ENCODE peak calls at places on chromosomes 7 and 10, in five cellular contexts. One of them, this sample, is unnamed.

GRCh38 chr10:90871761-90872647 is at the start of gene RPP30:
- DNase-seq in IMR-90: peak
- DNase-seq in HepG2: peak
- DNase-seq in K562: peak
- DNase-seq in GM12878: peak
- DNase-seq in this sample: peak

GRCh38 chr7:50603288-50603687 is 38.1 kb upstream of the DDC start:
- DNase-seq in IMR-90: no peak
- DNase-seq in HepG2: no peak
- DNase-seq in K562: no peak
- DNase-seq in GM12878: no peak
- DNase-seq in this sample: peak

GRCh38 chr10:60155945-60156683 is 233.6 kb downstream of the ANK3 start:
- DNase-seq in IMR-90: no peak
- DNase-seq in HepG2: no peak
- DNase-seq in K562: no peak
- DNase-seq in GM12878: no peak
- DNase-seq in this sample: no peak

GRCh38 chr10:119538632-119539358 is 3.7 kb downstream of the RGS10 start:
- DNase-seq in IMR-90: no peak
- DNase-seq in HepG2: no peak
- DNase-seq in K562: peak
- DNase-seq in GM12878: no peak
- DNase-seq in this sample: no peak

GRCh38 chr10:119541459-119542356 is 811 bp downstream of the RGS10 start:
- DNase-seq in IMR-90: no peak
- DNase-seq in HepG2: no peak
- DNase-seq in K562: peak
- DNase-seq in GM12878: no peak
- DNase-seq in this sample: no peak

GRCh38 chr10:58157076-58157766 is 110.5 kb downstream of the IPMK start:
- DNase-seq in IMR-90: peak
- DNase-seq in HepG2: no peak
- DNase-seq in K562: no peak
- DNase-seq in GM12878: no peak
- DNase-seq in this sample: no peak

GRCh38 chr7:127186686-127187085 is 66.1 kb downstream of the GRM8 start:
- DNase-seq in IMR-90: no peak
- DNase-seq in HepG2: no peak
- DNase-seq in K562: no peak
- DNase-seq in GM12878: no peak
- DNase-seq in this sample: no peak

GRCh38 chr10:102776779-102777417 is 33.1 kb downstream of the WBP1L start:
- DNase-seq in IMR-90: peak
- DNase-seq in HepG2: peak
- DNase-seq in K562: peak
- DNase-seq in GM12878: no peak
- DNase-seq in this sample: peak

GRCh38 chr7:104839842-104840241 is 174.2 kb upstream of the KMT2E start:
- DNase-seq in IMR-90: no peak
- DNase-seq in HepG2: no peak
- DNase-seq in K562: no peak
- DNase-seq in GM12878: no peak
- DNase-seq in this sample: no peak

GRCh38 chr10:78515037-78515872 is 481.6 kb downstream of the RPS24 start:
- DNase-seq in IMR-90: no peak
- DNase-seq in HepG2: no peak
- DNase-seq in K562: no peak
- DNase-seq in GM12878: no peak
- DNase-seq in this sample: no peak

GRCh38 chr7:31340603-31341002 is at the start of gene NEUROD6:
- DNase-seq in IMR-90: no peak
- DNase-seq in HepG2: no peak
- DNase-seq in K562: no peak
- DNase-seq in GM12878: no peak
- DNase-seq in this sample: no peak

GRCh38 chr7:142372727-142373126 is 114.9 kb upstream of the PRSS58 start:
- DNase-seq in IMR-90: no peak
- DNase-seq in HepG2: no peak
- DNase-seq in K562: no peak
- DNase-seq in GM12878: no peak
- DNase-seq in this sample: no peak

GRCh38 chr7:68417002-68417401 is 1181.3 kb upstream of the AUTS2 start:
- DNase-seq in IMR-90: no peak
- DNase-seq in HepG2: no peak
- DNase-seq in K562: no peak
- DNase-seq in GM12878: no peak
- DNase-seq in this sample: no peak

GRCh38 chr10:43124574-43125273 is 13.5 kb upstream of the CSGALNACT2 start:
- DNase-seq in IMR-90: no peak
- DNase-seq in HepG2: no peak
- DNase-seq in K562: no peak
- DNase-seq in GM12878: no peak
- DNase-seq in this sample: no peak

GRCh38 chr10:112208981-112209380 is 25.4 kb upstream of the GPAM start:
- DNase-seq in IMR-90: no peak
- DNase-seq in HepG2: no peak
- DNase-seq in K562: no peak
- DNase-seq in GM12878: no peak
- DNase-seq in this sample: no peak

GRCh38 chr7:28205505-28205904 is 24.9 kb upstream of the JAZF1 start:
- DNase-seq in IMR-90: no peak
- DNase-seq in HepG2: no peak
- DNase-seq in K562: no peak
- DNase-seq in GM12878: no peak
- DNase-seq in this sample: no peak

GRCh38 chr10:54282012-54282411 is 519.0 kb downstream of the PCDH15 start:
- DNase-seq in IMR-90: no peak
- DNase-seq in HepG2: no peak
- DNase-seq in K562: no peak
- DNase-seq in GM12878: no peak
- DNase-seq in this sample: no peak

GRCh38 chr7:134851141-134851540 is 71.7 kb downstream of the CALD1 start:
- DNase-seq in IMR-90: no peak
- DNase-seq in HepG2: no peak
- DNase-seq in K562: no peak
- DNase-seq in GM12878: no peak
- DNase-seq in this sample: no peak

GRCh38 chr7:151987748-151988529 is 31.7 kb downstream of the GALNTL5 start:
- DNase-seq in IMR-90: peak
- DNase-seq in HepG2: no peak
- DNase-seq in K562: no peak
- DNase-seq in GM12878: no peak
- DNase-seq in this sample: no peak

GRCh38 chr10:31466313-31466712 is 147.3 kb downstream of the ZEB1 start:
- DNase-seq in IMR-90: no peak
- DNase-seq in HepG2: no peak
- DNase-seq in K562: no peak
- DNase-seq in GM12878: no peak
- DNase-seq in this sample: no peak

GRCh38 chr10:21995557-21995956 is 8.0 kb downstream of the DNAJC1 start:
- DNase-seq in IMR-90: peak
- DNase-seq in HepG2: no peak
- DNase-seq in K562: no peak
- DNase-seq in GM12878: no peak
- DNase-seq in this sample: no peak

GRCh38 chr7:84948632-84949031 is 238.2 kb downstream of the SEMA3D start:
- DNase-seq in IMR-90: no peak
- DNase-seq in HepG2: no peak
- DNase-seq in K562: no peak
- DNase-seq in GM12878: no peak
- DNase-seq in this sample: no peak

GRCh38 chr10:74234569-74234968 is 83.5 kb downstream of the ADK start:
- DNase-seq in IMR-90: peak
- DNase-seq in HepG2: no peak
- DNase-seq in K562: no peak
- DNase-seq in GM12878: no peak
- DNase-seq in this sample: no peak

GRCh38 chr10:35335133-35335532 is 1.2 kb upstream of the CCNY start:
- DNase-seq in IMR-90: peak
- DNase-seq in HepG2: peak
- DNase-seq in K562: no peak
- DNase-seq in GM12878: no peak
- DNase-seq in this sample: no peak

GRCh38 chr10:100222529-100222928 is 6.9 kb downstream of the CHUK start:
- DNase-seq in IMR-90: no peak
- DNase-seq in HepG2: no peak
- DNase-seq in K562: no peak
- DNase-seq in GM12878: no peak
- DNase-seq in this sample: no peak

DNA sequence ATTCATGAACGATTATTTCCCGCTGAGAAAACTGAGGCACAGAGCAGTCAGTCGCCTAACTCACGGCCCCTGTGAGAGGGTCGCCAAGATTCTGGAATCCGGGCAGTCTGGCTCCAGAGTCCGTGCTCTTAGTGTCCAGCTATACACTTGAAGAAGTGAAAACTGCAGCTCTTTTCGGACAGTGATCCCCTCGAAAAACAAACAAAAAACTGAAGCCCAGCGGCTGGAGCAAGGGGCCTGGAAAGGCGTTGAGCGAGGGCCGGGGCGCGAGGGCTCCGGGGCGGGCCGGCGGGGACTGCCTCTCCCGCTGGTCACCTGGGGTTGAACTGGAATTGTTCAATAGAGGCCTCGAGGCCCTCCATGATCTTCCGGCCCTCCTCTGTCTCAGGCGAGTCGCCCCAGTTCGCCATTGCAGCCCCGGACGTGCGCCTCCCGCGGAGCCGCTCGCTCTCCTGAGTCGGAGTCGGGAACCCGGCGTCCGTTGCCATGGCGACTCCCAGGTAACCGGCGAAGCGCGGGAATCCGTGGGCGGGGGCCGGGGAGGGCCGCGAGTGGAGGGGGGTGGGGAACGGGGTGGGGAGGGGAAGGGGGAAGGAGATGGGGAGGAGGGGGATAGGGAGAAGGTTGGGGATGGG is 889 bp downstream of the C10orf67 start:
- DNase-seq in IMR-90: peak
- DNase-seq in HepG2: no peak
- DNase-seq in K562: peak
- DNase-seq in GM12878: no peak
- DNase-seq in this sample: no peak
- TF ChIP-seq SMC3 in IMR-90: no peak
- TF ChIP-seq SMC3 in HepG2: no peak
- TF ChIP-seq SMC3 in K562: no peak
- TF ChIP-seq SMC3 in GM12878: no peak
- TF ChIP-seq SMC3 in this sample: no peak

DNA sequence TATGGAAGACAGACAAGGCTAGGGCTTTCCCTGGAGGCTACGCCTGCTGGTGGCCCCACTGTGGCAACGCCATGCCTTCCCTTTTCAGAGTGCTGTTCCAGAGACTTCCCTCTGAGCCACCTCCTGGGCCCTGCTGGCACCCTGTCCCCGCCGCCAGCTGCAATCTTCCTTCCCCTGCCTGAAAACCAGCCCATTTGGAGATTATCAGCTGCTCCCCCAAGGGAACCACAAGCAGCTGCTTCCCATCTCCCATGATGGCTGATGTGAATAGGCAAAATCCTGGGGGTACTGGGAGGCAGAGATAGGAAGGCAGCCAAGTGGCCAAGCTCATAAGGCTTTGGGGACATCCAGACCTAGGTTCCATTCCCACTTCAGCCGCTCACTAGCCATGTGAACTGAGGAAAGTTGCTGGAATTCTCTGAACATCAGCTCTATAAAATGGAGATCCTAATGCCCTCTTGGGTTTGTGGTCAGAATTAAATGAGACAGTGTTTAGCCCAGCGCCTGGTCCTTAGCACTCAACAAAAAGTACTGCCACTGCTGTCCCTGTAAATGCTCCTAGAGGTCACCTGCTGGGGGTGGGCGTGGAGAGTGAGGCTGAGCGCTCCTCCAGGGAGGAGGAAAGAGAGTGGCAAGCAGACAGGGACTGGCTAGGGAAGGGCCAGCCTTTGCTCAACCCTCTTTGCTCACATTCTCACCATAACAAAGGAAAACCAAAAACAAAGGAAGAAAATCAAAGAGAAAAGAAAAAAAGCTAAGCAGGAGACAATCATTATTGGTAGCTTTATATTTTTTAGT is 5.9 kb downstream of the TSPAN33 start:
- DNase-seq in IMR-90: no peak
- DNase-seq in HepG2: no peak
- DNase-seq in K562: peak
- DNase-seq in GM12878: no peak
- DNase-seq in this sample: no peak
- TF ChIP-seq SMC3 in IMR-90: no peak
- TF ChIP-seq SMC3 in HepG2: no peak
- TF ChIP-seq SMC3 in K562: no peak
- TF ChIP-seq SMC3 in GM12878: no peak
- TF ChIP-seq SMC3 in this sample: no peak

GRCh38 chr7:64618785-64619456 is 47.0 kb upstream of the ZNF107 start:
- DNase-seq in IMR-90: peak
- DNase-seq in HepG2: peak
- DNase-seq in K562: peak
- DNase-seq in GM12878: no peak
- DNase-seq in this sample: no peak

GRCh38 chr7:64614812-64615211 is 51.1 kb upstream of the ZNF107 start:
- DNase-seq in IMR-90: no peak
- DNase-seq in HepG2: no peak
- DNase-seq in K562: no peak
- DNase-seq in GM12878: no peak
- DNase-seq in this sample: no peak

GRCh38 chr7:64625114-64626082 is 40.5 kb upstream of the ZNF107 start:
- DNase-seq in IMR-90: no peak
- DNase-seq in HepG2: no peak
- DNase-seq in K562: peak
- DNase-seq in GM12878: no peak
- DNase-seq in this sample: no peak

GRCh38 chr7:64621656-64622055 is 44.3 kb upstream of the ZNF107 start:
- DNase-seq in IMR-90: no peak
- DNase-seq in HepG2: no peak
- DNase-seq in K562: no peak
- DNase-seq in GM12878: no peak
- DNase-seq in this sample: no peak

GRCh38 chr7:64619705-64620104 is 46.2 kb upstream of the ZNF107 start:
- DNase-seq in IMR-90: no peak
- DNase-seq in HepG2: no peak
- DNase-seq in K562: no peak
- DNase-seq in GM12878: no peak
- DNase-seq in this sample: no peak
- TF ChIP-seq SMC3 in IMR-90: no peak
- TF ChIP-seq SMC3 in HepG2: no peak
- TF ChIP-seq SMC3 in K562: no peak
- TF ChIP-seq SMC3 in GM12878: no peak
- TF ChIP-seq SMC3 in this sample: no peak

GRCh38 chr7:116582164-116582732 is 57.4 kb downstream of the CAV1 start:
- DNase-seq in IMR-90: peak
- DNase-seq in HepG2: no peak
- DNase-seq in K562: no peak
- DNase-seq in GM12878: no peak
- DNase-seq in this sample: no peak
- TF ChIP-seq SMC3 in IMR-90: peak
- TF ChIP-seq SMC3 in HepG2: no peak
- TF ChIP-seq SMC3 in K562: no peak
- TF ChIP-seq SMC3 in GM12878: no peak
- TF ChIP-seq SMC3 in this sample: no peak